ENCODE peak calls at places on chromosomes 5 and 9, in nine cellular contexts. Q is endothelial cell, W is left ventricle myocardium inferior, I is tibial nerve, C is WERI-Rb-1, R is astrocyte of the spinal cord, J is dorsolateral prefrontal cortex, N is stomach, Z is endodermal cell. O is an unnamed sample.

GRCh38 chr5:141747152-141747640 is 65.2 kb upstream of the ARAP3 start:
- DNase-seq in J (peak; percentile 95), W (peak; percentile 87), N (peak; percentile 78), C (peak; percentile 97), I (peak; percentile 22), R (peak; percentile 33), Z (peak; percentile 93), Q (peak; percentile 35), O (no peak)

GRCh38 chr5:73302797-73303138 is 129.8 kb downstream of the TMEM174 start:
- DNase-seq in J (no peak), I (no peak), C (no peak), Q (no peak), R (no peak), Z (no peak), W (no peak), N (no peak), O (no peak)

GRCh38 chr9:113577525-113578261 is 114.2 kb downstream of the RGS3 start:
- DNase-seq in C (no peak), J (no peak), Z (no peak), N (no peak), W (peak; percentile 53), I (no peak), Q (no peak), R (peak; percentile 53), O (no peak)

GRCh38 chr9:22208846-22209585 is 199.9 kb upstream of the CDKN2B start:
- DNase-seq in J (no peak), W (no peak), C (no peak), I (no peak), R (peak; percentile 51), Z (no peak), Q (no peak), N (no peak), O (no peak)

GRCh38 chr5:21452429-21452828 is 1400.7 kb downstream of the CDH12 start:
- DNase-seq in N (no peak), R (no peak), J (no peak), W (no peak), C (no peak), Q (no peak), I (no peak), Z (no peak), O (no peak)

GRCh38 chr9:122127396-122127798 is 32.2 kb downstream of the NDUFA8 start:
- DNase-seq in W (no peak), Q (no peak), I (no peak), Z (peak; percentile 59), N (no peak), R (no peak), J (peak; percentile 88), C (no peak), O (no peak)

GRCh38 chr9:75889977-75890540 is 414 bp upstream of the PCSK5 start:
- DNase-seq in Z (peak; percentile 57), Q (peak; percentile 19), J (no peak), R (no peak), I (no peak), W (peak; percentile 28), N (peak; percentile 28), C (peak; percentile 16), O (no peak)

GRCh38 chr5:94031631-94032030 is 290.2 kb upstream of the POU5F2 start:
- DNase-seq in J (no peak), R (no peak), Q (no peak), W (no peak), I (no peak), Z (no peak), N (no peak), C (no peak), O (no peak)

GRCh38 chr9:71632771-71633170 is 135.5 kb downstream of the CEMIP2 start:
- DNase-seq in I (no peak), Z (no peak), W (no peak), C (no peak), N (no peak), Q (no peak), J (no peak), R (no peak), O (no peak)

GRCh38 chr5:173228639-173229380 is 6.2 kb downstream of the NKX2-5 start:
- DNase-seq in J (no peak), Q (no peak), N (no peak), R (no peak), Z (peak; percentile 70), W (no peak), C (no peak), I (no peak), O (no peak)

GRCh38 chr9:97480749-97481148 is 20.7 kb upstream of the TMOD1 start:
- DNase-seq in N (no peak), I (no peak), Z (no peak), Q (no peak), R (no peak), W (no peak), C (no peak), J (no peak), O (no peak)

GRCh38 chr5:142323480-142324376 is 1.1 kb downstream of the SPRY4 start:
- DNase-seq in I (no peak), R (peak; percentile 55), N (peak; percentile 44), W (peak; percentile 29), Z (peak; percentile 49), C (no peak), Q (no peak), J (no peak), O (peak; percentile 28)

GRCh38 chr5:173884402-173885053 is 3.6 kb upstream of the CPEB4 start:
- DNase-seq in W (no peak), N (peak; percentile 71), J (no peak), C (no peak), R (no peak), Q (no peak), Z (no peak), I (no peak), O (no peak)

GRCh38 chr5:27316283-27316675 is 277.9 kb upstream of the CDH9 start:
- DNase-seq in Z (no peak), Q (no peak), C (no peak), I (no peak), W (no peak), N (no peak), R (no peak), J (no peak), O (no peak)

DNA sequence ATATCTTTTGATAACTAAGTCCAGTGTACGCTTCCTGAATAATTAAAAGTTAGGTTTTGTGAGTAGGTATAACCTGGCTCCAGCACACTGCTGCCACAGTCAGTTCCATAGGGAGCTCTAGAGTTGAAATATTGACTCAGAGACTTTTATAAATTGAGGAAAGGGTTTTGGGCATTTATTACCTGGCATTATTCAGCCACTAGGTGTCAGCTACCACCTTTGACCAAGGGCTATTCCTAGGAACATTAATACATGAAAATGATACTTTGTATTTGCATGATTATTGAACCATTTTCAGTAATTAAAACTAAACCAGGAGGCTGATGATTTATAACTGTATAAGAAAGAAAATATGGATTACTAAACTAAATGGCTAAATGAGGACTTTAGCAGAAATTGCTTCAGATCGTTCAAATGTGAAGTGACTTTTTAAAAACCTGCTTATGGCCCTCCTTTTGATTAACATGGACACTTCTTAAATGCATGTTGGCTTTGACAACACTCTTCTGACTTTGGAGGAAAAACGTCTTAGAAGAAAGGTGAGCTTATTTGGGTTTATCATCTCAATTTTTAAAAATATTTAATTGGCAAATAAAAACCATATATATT is 83.0 kb downstream of the SMC2 start:
- DNase-seq in Q (no peak), R (no peak), W (no peak), N (no peak), Z (no peak), I (no peak), C (peak; percentile 16), J (no peak), O (no peak)
- TF ChIP-seq CTCF in Q (peak; percentile 50), R (peak; percentile 21), W (peak; percentile 54), N (peak; percentile 66), Z (peak; percentile 86), I (no peak), C (peak; percentile 54), J (peak; percentile 12), O (peak; percentile 52)

GRCh38 chr9:89996717-89997116 is 391.9 kb downstream of the GADD45G start:
- DNase-seq in N (peak; percentile 36), C (peak; percentile 44), Z (no peak), W (no peak), J (no peak), Q (peak; percentile 6), R (no peak), I (no peak), O (no peak)
- TF ChIP-seq CTCF in N (no peak), C (peak; percentile 30), Z (no peak), W (no peak), J (no peak), Q (no peak), R (no peak), I (no peak), O (no peak)

DNA sequence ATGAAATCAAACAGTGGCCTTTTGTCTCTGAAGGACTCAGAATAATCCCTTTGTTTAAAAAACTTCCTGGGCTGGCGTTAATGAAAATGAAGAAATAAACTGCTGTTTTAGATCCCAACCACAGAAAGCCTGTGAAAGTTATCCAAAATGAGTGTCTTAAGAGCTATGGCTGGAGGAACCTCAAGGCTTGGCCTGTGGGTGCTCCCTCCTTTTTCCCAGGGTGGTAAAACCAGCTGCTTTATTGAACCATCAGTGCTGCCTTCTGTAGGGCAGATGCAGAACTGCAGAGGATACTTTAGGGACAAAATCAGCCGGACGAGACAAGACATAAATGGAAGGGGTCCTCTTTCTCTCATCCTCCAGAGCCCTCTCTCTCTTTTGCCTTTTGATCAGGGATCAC is 100.9 kb downstream of the SMARCA2 start:
- DNase-seq in R (no peak), I (no peak), N (no peak), C (peak; percentile 28), W (no peak), J (no peak), Q (peak; percentile 40), Z (peak; percentile 82), O (no peak)
- TF ChIP-seq CTCF in R (peak; percentile 56), I (peak; percentile 13), N (no peak), C (peak; percentile 55), W (peak; percentile 44), J (peak; percentile 29), Q (peak; percentile 68), Z (peak; percentile 81), O (peak; percentile 46)

GRCh38 chr9:133566817-133567216 is 32.3 kb downstream of the ADAMTSL2 start:
- DNase-seq in W (no peak), Z (no peak), N (no peak), J (no peak), C (no peak), Q (no peak), R (no peak), I (no peak), O (no peak)

GRCh38 chr9:133563286-133564213 is 29.0 kb downstream of the ADAMTSL2 start:
- DNase-seq in I (no peak), Q (no peak), C (no peak), W (peak; percentile 67), J (no peak), N (no peak), Z (no peak), R (no peak), O (no peak)

GRCh38 chr9:133562611-133563285 is 28.2 kb downstream of the ADAMTSL2 start:
- DNase-seq in R (no peak), J (no peak), C (no peak), N (no peak), Q (no peak), Z (no peak), I (no peak), W (no peak), O (no peak)

GRCh38 chr9:133566382-133566781 is 31.9 kb downstream of the ADAMTSL2 start:
- DNase-seq in I (no peak), C (no peak), W (no peak), N (no peak), Q (no peak), R (no peak), J (no peak), Z (no peak), O (no peak)

DNA sequence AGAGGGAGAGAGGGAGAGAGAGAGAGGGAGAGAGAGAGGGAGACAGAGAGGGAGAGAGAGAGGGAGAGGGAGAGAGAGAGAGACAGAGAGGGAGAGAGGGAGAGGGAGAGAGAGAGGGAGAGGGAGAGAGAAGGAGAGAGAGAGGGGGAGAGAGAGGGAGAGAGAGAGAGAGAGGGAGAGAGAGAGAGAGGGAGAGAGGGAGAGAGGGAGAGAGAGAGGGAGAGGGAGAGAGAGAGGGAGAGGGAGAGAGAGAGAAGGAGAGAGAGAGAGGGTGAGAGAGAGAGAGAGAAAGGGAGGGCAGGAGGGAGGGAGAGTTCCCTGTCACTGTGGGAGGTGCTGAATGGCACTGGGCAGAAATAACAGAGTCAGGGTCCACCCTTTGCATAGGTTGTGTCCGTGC is 29.9 kb downstream of the ADAMTSL2 start:
- DNase-seq in I (no peak), N (no peak), R (no peak), W (no peak), C (no peak), Z (no peak), J (no peak), Q (no peak), O (no peak)
- TF ChIP-seq CTCF in I (no peak), N (no peak), R (no peak), W (no peak), C (no peak), Z (no peak), J (no peak), Q (no peak), O (no peak)